ENCODE peak calls at places on chromosomes 7 and 10, in four cellular contexts. One of them, this sample, is unnamed.

GRCh38 chr10:52540479-52540984 is 226.5 kb downstream of the DKK1 start:
- DNase-seq in AG04449: no peak
- DNase-seq in NCI-H1417 treated with DMSO at 0.1 percent for 48 hours: no peak
- DNase-seq in H9: no peak
- DNase-seq in this sample: no peak

GRCh38 chr10:28679941-28680752 is 2.8 kb downstream of the BAMBI start:
- DNase-seq in NCI-H1417 treated with DMSO at 0.1 percent for 48 hours: no peak
- DNase-seq in H9: no peak
- DNase-seq in AG04449: no peak
- DNase-seq in this sample: peak

GRCh38 chr7:41886906-41887311 is 184.0 kb upstream of the INHBA start:
- DNase-seq in H9: peak
- DNase-seq in NCI-H1417 treated with DMSO at 0.1 percent for 48 hours: no peak
- DNase-seq in AG04449: peak
- DNase-seq in this sample: peak

GRCh38 chr10:123270221-123270620 is 116.0 kb downstream of the BUB3 start:
- DNase-seq in AG04449: peak
- DNase-seq in H9: no peak
- DNase-seq in NCI-H1417 treated with DMSO at 0.1 percent for 48 hours: no peak
- DNase-seq in this sample: no peak

GRCh38 chr7:23022258-23022745 is 8.4 kb upstream of the HYCC1 start:
- DNase-seq in AG04449: peak
- DNase-seq in H9: no peak
- DNase-seq in NCI-H1417 treated with DMSO at 0.1 percent for 48 hours: no peak
- DNase-seq in this sample: no peak

GRCh38 chr7:21912305-21912704 is 33.4 kb downstream of the CDCA7L start:
- DNase-seq in AG04449: peak
- DNase-seq in H9: no peak
- DNase-seq in NCI-H1417 treated with DMSO at 0.1 percent for 48 hours: no peak
- DNase-seq in this sample: no peak

GRCh38 chr10:84254552-84255137 is 9.8 kb downstream of the RGR start:
- DNase-seq in NCI-H1417 treated with DMSO at 0.1 percent for 48 hours: no peak
- DNase-seq in AG04449: no peak
- DNase-seq in H9: no peak
- DNase-seq in this sample: no peak

GRCh38 chr7:136585954-136586670 is 282.3 kb upstream of the CHRM2 start:
- DNase-seq in AG04449: no peak
- DNase-seq in NCI-H1417 treated with DMSO at 0.1 percent for 48 hours: no peak
- DNase-seq in H9: no peak
- DNase-seq in this sample: no peak

GRCh38 chr10:133021116-133021962 is 66.4 kb upstream of the ADGRA1 start:
- DNase-seq in NCI-H1417 treated with DMSO at 0.1 percent for 48 hours: no peak
- DNase-seq in H9: no peak
- DNase-seq in AG04449: no peak
- DNase-seq in this sample: no peak

GRCh38 chr10:48474764-48475365 is 130.0 kb downstream of the ARHGAP22 start:
- DNase-seq in AG04449: no peak
- DNase-seq in H9: no peak
- DNase-seq in NCI-H1417 treated with DMSO at 0.1 percent for 48 hours: no peak
- DNase-seq in this sample: no peak

GRCh38 chr7:38310601-38311057 is 37.2 kb upstream of the TARP start:
- DNase-seq in AG04449: no peak
- DNase-seq in NCI-H1417 treated with DMSO at 0.1 percent for 48 hours: no peak
- DNase-seq in H9: no peak
- DNase-seq in this sample: no peak

GRCh38 chr10:102514487-102515311 is 10.9 kb downstream of the SUFU start:
- DNase-seq in H9: no peak
- DNase-seq in NCI-H1417 treated with DMSO at 0.1 percent for 48 hours: no peak
- DNase-seq in AG04449: no peak
- DNase-seq in this sample: no peak

GRCh38 chr10:46517541-46517940 is 38.9 kb downstream of the GPRIN2 start:
- DNase-seq in H9: peak
- DNase-seq in NCI-H1417 treated with DMSO at 0.1 percent for 48 hours: no peak
- DNase-seq in AG04449: no peak
- DNase-seq in this sample: no peak

GRCh38 chr10:96337106-96337505 is 21.7 kb downstream of the OPALIN start:
- DNase-seq in NCI-H1417 treated with DMSO at 0.1 percent for 48 hours: no peak
- DNase-seq in AG04449: no peak
- DNase-seq in H9: no peak
- DNase-seq in this sample: peak

GRCh38 chr10:111756541-111757061 is 427.0 kb downstream of the GPAM start:
- DNase-seq in AG04449: no peak
- DNase-seq in H9: peak
- DNase-seq in NCI-H1417 treated with DMSO at 0.1 percent for 48 hours: no peak
- DNase-seq in this sample: peak

GRCh38 chr7:18808026-18808425 is 309.4 kb downstream of the TWIST1 start:
- DNase-seq in NCI-H1417 treated with DMSO at 0.1 percent for 48 hours: no peak
- DNase-seq in AG04449: no peak
- DNase-seq in H9: no peak
- DNase-seq in this sample: no peak